ENCODE peak calls at places on chromosome X, in four cellular contexts. One of them, this sample, is unnamed.

GRCh38 chrX:133921764-133922389 is 63.5 kb downstream of the GPC3 start:
- DNase-seq in endothelial cell of umbilical vein: peak
- DNase-seq in ovary: no peak
- DNase-seq in lower lobe of right lung: peak
- DNase-seq in this sample: peak

GRCh38 chrX:26783512-26784225 is 567.7 kb downstream of the MAGEB5 start:
- DNase-seq in endothelial cell of umbilical vein: peak
- DNase-seq in ovary: no peak
- DNase-seq in lower lobe of right lung: no peak
- DNase-seq in this sample: no peak

GRCh38 chrX:53186363-53186762 is 38.6 kb downstream of the KDM5C start:
- DNase-seq in endothelial cell of umbilical vein: no peak
- DNase-seq in ovary: no peak
- DNase-seq in lower lobe of right lung: no peak
- DNase-seq in this sample: no peak

GRCh38 chrX:8233091-8233490 is 62.0 kb upstream of the VCX2 start:
- DNase-seq in endothelial cell of umbilical vein: no peak
- DNase-seq in ovary: no peak
- DNase-seq in lower lobe of right lung: no peak
- DNase-seq in this sample: no peak

GRCh38 chrX:9456250-9457074 is 8.4 kb upstream of the TBL1X start:
- DNase-seq in endothelial cell of umbilical vein: no peak
- DNase-seq in ovary: no peak
- DNase-seq in lower lobe of right lung: no peak
- DNase-seq in this sample: no peak

GRCh38 chrX:21806691-21807090 is 32.7 kb upstream of the MBTPS2 start:
- DNase-seq in endothelial cell of umbilical vein: no peak
- DNase-seq in ovary: no peak
- DNase-seq in lower lobe of right lung: no peak
- DNase-seq in this sample: no peak

GRCh38 chrX:112865464-112866025 is 24.9 kb upstream of the AMOT start:
- DNase-seq in endothelial cell of umbilical vein: no peak
- DNase-seq in ovary: no peak
- DNase-seq in lower lobe of right lung: no peak
- DNase-seq in this sample: no peak

GRCh38 chrX:143476751-143477150 is 40.5 kb downstream of the SPANXN3 start:
- DNase-seq in endothelial cell of umbilical vein: no peak
- DNase-seq in ovary: no peak
- DNase-seq in lower lobe of right lung: no peak
- DNase-seq in this sample: no peak

GRCh38 chrX:29042341-29042740 is 455.1 kb downstream of the IL1RAPL1 start:
- DNase-seq in endothelial cell of umbilical vein: peak
- DNase-seq in ovary: no peak
- DNase-seq in lower lobe of right lung: no peak
- DNase-seq in this sample: no peak

GRCh38 chrX:34734383-34734782 is 77.3 kb upstream of the TMEM47 start:
- DNase-seq in endothelial cell of umbilical vein: no peak
- DNase-seq in ovary: no peak
- DNase-seq in lower lobe of right lung: no peak
- DNase-seq in this sample: no peak

GRCh38 chrX:56794831-56795230 is 65.8 kb downstream of the NBDY start:
- DNase-seq in endothelial cell of umbilical vein: no peak
- DNase-seq in ovary: no peak
- DNase-seq in lower lobe of right lung: no peak
- DNase-seq in this sample: no peak

GRCh38 chrX:1477801-1478458 is 25.2 kb upstream of the ASMTL start:
- DNase-seq in endothelial cell of umbilical vein: no peak
- DNase-seq in ovary: no peak
- DNase-seq in lower lobe of right lung: no peak
- DNase-seq in this sample: no peak

GRCh38 chrX:13090261-13091110 is 46.1 kb upstream of the FAM9C start:
- DNase-seq in endothelial cell of umbilical vein: peak
- DNase-seq in ovary: no peak
- DNase-seq in lower lobe of right lung: no peak
- DNase-seq in this sample: no peak

GRCh38 chrX:153446950-153447580 is 1.2 kb upstream of the TREX2 start:
- DNase-seq in endothelial cell of umbilical vein: no peak
- DNase-seq in ovary: no peak
- DNase-seq in lower lobe of right lung: no peak
- DNase-seq in this sample: no peak

GRCh38 chrX:132948648-132949260 is 9.7 kb downstream of the HS6ST2 start:
- DNase-seq in endothelial cell of umbilical vein: no peak
- DNase-seq in ovary: no peak
- DNase-seq in lower lobe of right lung: no peak
- DNase-seq in this sample: no peak

GRCh38 chrX:20350598-20350997 is 83.9 kb upstream of the RPS6KA3 start:
- DNase-seq in endothelial cell of umbilical vein: no peak
- DNase-seq in ovary: no peak
- DNase-seq in lower lobe of right lung: no peak
- DNase-seq in this sample: no peak

GRCh38 chrX:100895365-100896075 is 21.4 kb upstream of the NOX1 start:
- DNase-seq in endothelial cell of umbilical vein: peak
- DNase-seq in ovary: no peak
- DNase-seq in lower lobe of right lung: no peak
- DNase-seq in this sample: peak

GRCh38 chrX:3017492-3017891 is 11.1 kb downstream of the ARSH start:
- DNase-seq in endothelial cell of umbilical vein: no peak
- DNase-seq in ovary: no peak
- DNase-seq in lower lobe of right lung: no peak
- DNase-seq in this sample: no peak

GRCh38 chrX:65985922-65986588 is 53.8 kb downstream of the VSIG4 start:
- DNase-seq in endothelial cell of umbilical vein: peak
- DNase-seq in ovary: no peak
- DNase-seq in lower lobe of right lung: no peak
- DNase-seq in this sample: no peak

GRCh38 chrX:94057385-94057784 is 383.4 kb downstream of the FAM133A start:
- DNase-seq in endothelial cell of umbilical vein: no peak
- DNase-seq in ovary: no peak
- DNase-seq in lower lobe of right lung: no peak
- DNase-seq in this sample: no peak

GRCh38 chrX:2903366-2903765 is 25.8 kb downstream of the ARSD start:
- DNase-seq in endothelial cell of umbilical vein: no peak
- DNase-seq in ovary: no peak
- DNase-seq in lower lobe of right lung: no peak
- DNase-seq in this sample: no peak

GRCh38 chrX:97066381-97066780 is 182.7 kb downstream of the RPA4 start:
- DNase-seq in endothelial cell of umbilical vein: no peak
- DNase-seq in ovary: no peak
- DNase-seq in lower lobe of right lung: no peak
- DNase-seq in this sample: no peak

GRCh38 chrX:118564498-118564897 is 68.9 kb downstream of the DOCK11 start:
- DNase-seq in endothelial cell of umbilical vein: no peak
- DNase-seq in ovary: no peak
- DNase-seq in lower lobe of right lung: no peak
- DNase-seq in this sample: no peak

GRCh38 chrX:119871245-119871598 is 311 bp downstream of the RNF113A start:
- DNase-seq in endothelial cell of umbilical vein: no peak
- DNase-seq in ovary: no peak
- DNase-seq in lower lobe of right lung: peak
- DNase-seq in this sample: peak

GRCh38 chrX:16213970-16214369 is 46.7 kb downstream of the MAGEB17 start:
- DNase-seq in endothelial cell of umbilical vein: no peak
- DNase-seq in ovary: no peak
- DNase-seq in lower lobe of right lung: no peak
- DNase-seq in this sample: no peak

GRCh38 chrX:110082156-110082555 is 79.2 kb downstream of the TMEM164 start:
- DNase-seq in endothelial cell of umbilical vein: peak
- DNase-seq in ovary: peak
- DNase-seq in lower lobe of right lung: no peak
- DNase-seq in this sample: no peak

GRCh38 chrX:18424482-18425198 is 768 bp upstream of the CDKL5 start:
- DNase-seq in endothelial cell of umbilical vein: peak
- DNase-seq in ovary: peak
- DNase-seq in lower lobe of right lung: peak
- DNase-seq in this sample: peak

GRCh38 chrX:137428251-137428661 is 137.7 kb upstream of the ZIC3 start:
- DNase-seq in endothelial cell of umbilical vein: no peak
- DNase-seq in ovary: no peak
- DNase-seq in lower lobe of right lung: no peak
- DNase-seq in this sample: no peak

GRCh38 chrX:96685205-96686099 is 810 bp downstream of the DIAPH2 start:
- DNase-seq in endothelial cell of umbilical vein: peak
- DNase-seq in ovary: peak
- DNase-seq in lower lobe of right lung: peak
- DNase-seq in this sample: peak

GRCh38 chrX:134631404-134632346 is 26.6 kb downstream of the PLAC1 start:
- DNase-seq in endothelial cell of umbilical vein: no peak
- DNase-seq in ovary: peak
- DNase-seq in lower lobe of right lung: no peak
- DNase-seq in this sample: peak

GRCh38 chrX:110951472-110952269 is 144.3 kb upstream of the PAK3 start:
- DNase-seq in endothelial cell of umbilical vein: no peak
- DNase-seq in ovary: no peak
- DNase-seq in lower lobe of right lung: no peak
- DNase-seq in this sample: no peak

GRCh38 chrX:110259065-110259559 is 58.8 kb downstream of the AMMECR1 start:
- DNase-seq in endothelial cell of umbilical vein: no peak
- DNase-seq in ovary: no peak
- DNase-seq in lower lobe of right lung: no peak
- DNase-seq in this sample: no peak

DNA sequence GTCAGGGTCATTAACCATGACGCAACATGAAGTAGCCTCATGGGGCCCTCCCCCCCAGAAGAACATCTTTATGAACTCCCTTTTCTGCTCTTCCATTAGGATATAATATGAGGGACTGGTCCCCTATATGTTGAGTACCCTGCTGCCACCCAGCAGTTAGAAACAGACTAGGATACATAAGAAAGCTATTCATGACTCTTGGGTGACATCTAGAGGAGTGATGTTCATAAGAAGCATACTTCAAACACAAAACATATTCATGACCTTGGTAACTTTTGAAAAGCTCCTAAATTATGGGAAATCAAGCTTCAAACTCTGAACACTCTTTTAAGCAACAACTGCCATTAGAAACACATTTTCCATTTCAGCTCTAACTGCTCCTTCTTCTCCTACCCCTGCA is 155.2 kb upstream of the SPIN4 start:
- DNase-seq in endothelial cell of umbilical vein: peak
- DNase-seq in ovary: no peak
- DNase-seq in lower lobe of right lung: no peak
- DNase-seq in this sample: no peak
- TF ChIP-seq CTCF in endothelial cell of umbilical vein: peak
- TF ChIP-seq CTCF in ovary: no peak
- TF ChIP-seq CTCF in lower lobe of right lung: peak
- TF ChIP-seq CTCF in this sample: no peak

GRCh38 chrX:131792356-131792749 is 230.7 kb upstream of the STK26 start:
- DNase-seq in endothelial cell of umbilical vein: no peak
- DNase-seq in ovary: peak
- DNase-seq in lower lobe of right lung: no peak
- DNase-seq in this sample: peak
- TF ChIP-seq CTCF in endothelial cell of umbilical vein: no peak
- TF ChIP-seq CTCF in ovary: peak
- TF ChIP-seq CTCF in lower lobe of right lung: no peak
- TF ChIP-seq CTCF in this sample: peak

GRCh38 chrX:48509245-48509590 is 426 bp downstream of the PORCN start:
- DNase-seq in endothelial cell of umbilical vein: no peak
- DNase-seq in ovary: no peak
- DNase-seq in lower lobe of right lung: no peak
- DNase-seq in this sample: no peak

GRCh38 chrX:48513670-48514069 is 4.9 kb downstream of the PORCN start:
- DNase-seq in endothelial cell of umbilical vein: no peak
- DNase-seq in ovary: no peak
- DNase-seq in lower lobe of right lung: no peak
- DNase-seq in this sample: no peak

GRCh38 chrX:48509619-48510018 is 827 bp downstream of the PORCN start:
- DNase-seq in endothelial cell of umbilical vein: no peak
- DNase-seq in ovary: no peak
- DNase-seq in lower lobe of right lung: no peak
- DNase-seq in this sample: no peak

GRCh38 chrX:48512371-48512935 is 3.7 kb downstream of the PORCN start:
- DNase-seq in endothelial cell of umbilical vein: no peak
- DNase-seq in ovary: no peak
- DNase-seq in lower lobe of right lung: no peak
- DNase-seq in this sample: no peak

GRCh38 chrX:48511561-48511960 is 2.8 kb downstream of the PORCN start:
- DNase-seq in endothelial cell of umbilical vein: peak
- DNase-seq in ovary: no peak
- DNase-seq in lower lobe of right lung: no peak
- DNase-seq in this sample: no peak
- TF ChIP-seq CTCF in endothelial cell of umbilical vein: peak
- TF ChIP-seq CTCF in ovary: no peak
- TF ChIP-seq CTCF in lower lobe of right lung: no peak
- TF ChIP-seq CTCF in this sample: no peak

GRCh38 chrX:83759872-83760271 is 101.1 kb upstream of the CYLC1 start:
- DNase-seq in endothelial cell of umbilical vein: no peak
- DNase-seq in ovary: no peak
- DNase-seq in lower lobe of right lung: no peak
- DNase-seq in this sample: no peak
- TF ChIP-seq CTCF in endothelial cell of umbilical vein: no peak
- TF ChIP-seq CTCF in ovary: no peak
- TF ChIP-seq CTCF in lower lobe of right lung: peak
- TF ChIP-seq CTCF in this sample: no peak

GRCh38 chrX:42678133-42678532 is 99.8 kb downstream of the PPP1R2C start:
- DNase-seq in endothelial cell of umbilical vein: peak
- DNase-seq in ovary: no peak
- DNase-seq in lower lobe of right lung: no peak
- DNase-seq in this sample: no peak
- TF ChIP-seq CTCF in endothelial cell of umbilical vein: no peak
- TF ChIP-seq CTCF in ovary: no peak
- TF ChIP-seq CTCF in lower lobe of right lung: no peak
- TF ChIP-seq CTCF in this sample: no peak